ENCODE peak calls at places on chromosomes 2 and 18, in seven cellular contexts. Y, A, P, D, O, T and J are unnamed samples. For H3K9me3, the result is how much of the 10 kb centered on the place peaks cover.

GRCh38 chr2:136185991-136186771 is 68.2 kb upstream of the CXCR4 start:
- DNase-seq in Y (no peak), A (no peak), P (no peak), D (no peak), O (no peak), T (no peak), J (no peak)

GRCh38 chr2:70988151-70988550 is 6.5 kb downstream of the TEX261 start:
- DNase-seq in Y (no peak), A (no peak), P (no peak), D (no peak), O (peak), T (no peak), J (no peak)

GRCh38 chr18:6161549-6161948 is 253.2 kb downstream of the L3MBTL4 start:
- DNase-seq in Y (no peak), A (no peak), P (no peak), D (no peak), O (no peak), T (no peak), J (no peak)

GRCh38 chr2:120218181-120218580 is 5.0 kb downstream of the TMEM185B start:
- DNase-seq in Y (no peak), A (no peak), P (no peak), D (no peak), O (no peak), T (no peak), J (no peak)

GRCh38 chr2:226079186-226079585 is 679.7 kb downstream of the NYAP2 start:
- DNase-seq in Y (no peak), A (no peak), P (no peak), D (no peak), O (no peak), T (no peak), J (no peak)

GRCh38 chr2:206708286-206708685 is 9.9 kb downstream of the DYTN start:
- DNase-seq in Y (no peak), A (no peak), P (no peak), D (no peak), O (no peak), T (no peak), J (no peak)

GRCh38 chr2:220779918-220780317 is 792.2 kb downstream of the EPHA4 start:
- DNase-seq in Y (no peak), A (no peak), P (no peak), D (no peak), O (no peak), T (no peak), J (no peak)

GRCh38 chr2:188984126-188984525 is 10.0 kb downstream of the COL3A1 start:
- DNase-seq in Y (no peak), A (no peak), P (no peak), D (no peak), O (no peak), T (no peak), J (no peak)

GRCh38 chr18:42114310-42114943 is 159.4 kb downstream of the PIK3C3 start:
- DNase-seq in Y (peak), A (peak), P (peak), D (peak), O (peak), T (peak), J (peak)

GRCh38 chr2:147125145-147125544 is 719.7 kb upstream of the ACVR2A start:
- DNase-seq in Y (no peak), A (no peak), P (no peak), D (no peak), O (no peak), T (no peak), J (no peak)

GRCh38 chr2:197309369-197310231 is 980 bp downstream of the ANKRD44 start:
- DNase-seq in Y (no peak), A (no peak), P (no peak), D (peak), O (no peak), T (no peak), J (no peak)

GRCh38 chr2:158099716-158100115 is 2.0 kb upstream of the UPP2 start:
- DNase-seq in Y (no peak), A (peak), P (no peak), D (no peak), O (no peak), T (no peak), J (no peak)

GRCh38 chr2:26251893-26252292 is 7.2 kb downstream of the HADHB start:
- DNase-seq in Y (no peak), A (no peak), P (no peak), D (no peak), O (no peak), T (no peak), J (no peak)

GRCh38 chr2:60958361-60958760 is 59.2 kb upstream of the PEX13 start:
- DNase-seq in Y (no peak), A (no peak), P (no peak), D (no peak), O (no peak), T (no peak), J (no peak)

GRCh38 chr2:95029898-95030341 is 4.4 kb downstream of the MAL start:
- DNase-seq in Y (no peak), A (no peak), P (no peak), D (no peak), O (no peak), T (no peak), J (no peak)

GRCh38 chr2:240586919-240587800 is 626 bp downstream of the CAPN10 start:
- DNase-seq in Y (no peak), A (peak), P (no peak), D (peak), O (no peak), T (no peak), J (no peak)

GRCh38 chr2:113337809-113338208 is 59.1 kb upstream of the PAX8 start:
- DNase-seq in Y (no peak), A (no peak), P (no peak), D (no peak), O (no peak), T (no peak), J (no peak)

GRCh38 chr2:174753038-174753633 is 11.1 kb downstream of the CHRNA1 start:
- DNase-seq in Y (no peak), A (no peak), P (no peak), D (no peak), O (no peak), T (peak), J (no peak)

GRCh38 chr18:57586243-57587049 is at the start of gene FECH:
- DNase-seq in Y (no peak), A (peak), P (no peak), D (peak), O (peak), T (no peak), J (peak)

GRCh38 chr2:172364261-172364660 is 63.1 kb upstream of the ITGA6 start:
- DNase-seq in Y (no peak), A (no peak), P (no peak), D (no peak), O (no peak), T (no peak), J (no peak)

GRCh38 chr18:39911716-39912115 is 2043.3 kb upstream of the PIK3C3 start:
- DNase-seq in Y (no peak), A (no peak), P (no peak), D (no peak), O (no peak), T (no peak), J (no peak)

GRCh38 chr18:46156124-46156745 is 52.0 kb downstream of the HAUS1 start:
- DNase-seq in Y (no peak), A (no peak), P (no peak), D (no peak), O (no peak), T (no peak), J (no peak)

GRCh38 chr2:144583741-144584453 is 64.0 kb upstream of the ZEB2 start:
- DNase-seq in Y (no peak), A (no peak), P (no peak), D (no peak), O (no peak), T (no peak), J (no peak)

GRCh38 chr2:89811295-89811694 is 1119.8 kb downstream of the RPIA start:
- DNase-seq in Y (no peak), A (no peak), P (no peak), D (no peak), O (no peak), T (no peak), J (no peak)
- H3K9me3 ChIP-seq in Y (under half), A (under half), P (under half), D (under half), O (under half), T (under half), J (half or more)

GRCh38 chr2:127638361-127639110 is 7.4 kb upstream of the GPR17 start:
- DNase-seq in Y (no peak), A (no peak), P (peak), D (no peak), O (peak), T (no peak), J (no peak)
- TF ChIP-seq SIN3A in Y (no peak), A (no peak), P (no peak), D (no peak), O (no peak), T (no peak), J (no peak)

GRCh38 chr18:78494686-78495085 is 484.9 kb upstream of the SALL3 start:
- DNase-seq in Y (no peak), A (no peak), P (no peak), D (no peak), O (no peak), T (no peak), J (no peak)

GRCh38 chr18:78499586-78499985 is 480.0 kb upstream of the SALL3 start:
- DNase-seq in Y (no peak), A (no peak), P (no peak), D (no peak), O (no peak), T (no peak), J (no peak)

GRCh38 chr18:78496095-78496494 is 483.5 kb upstream of the SALL3 start:
- DNase-seq in Y (no peak), A (no peak), P (no peak), D (no peak), O (no peak), T (no peak), J (no peak)

GRCh38 chr18:78495550-78495949 is 484.1 kb upstream of the SALL3 start:
- DNase-seq in Y (no peak), A (no peak), P (no peak), D (no peak), O (no peak), T (no peak), J (no peak)

DNA sequence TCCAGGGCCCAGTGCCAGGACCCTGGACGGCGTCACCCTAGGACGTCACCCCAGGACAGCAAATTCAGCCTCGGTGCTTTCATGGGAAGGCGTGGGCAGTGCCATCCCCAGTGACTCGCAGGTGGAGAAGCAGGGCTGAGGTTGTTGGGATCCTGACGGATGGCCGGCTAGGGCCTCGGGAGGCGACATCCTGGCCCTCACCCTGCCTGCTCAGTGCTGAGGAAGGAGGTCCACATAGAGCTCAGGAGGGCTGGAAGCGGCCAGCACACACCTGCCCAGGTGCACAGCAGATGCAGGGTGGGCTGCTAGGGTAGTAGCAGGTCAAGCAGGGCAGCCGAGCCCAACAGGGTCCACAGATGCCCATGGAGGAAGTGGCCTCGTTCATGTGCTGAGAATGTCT is 482.0 kb upstream of the SALL3 start:
- DNase-seq in Y (no peak), A (no peak), P (no peak), D (no peak), O (no peak), T (no peak), J (no peak)
- H3K9me3 ChIP-seq in Y (under half), A (under half), P (under half), D (under half), O (under half), T (under half), J (under half)

DNA sequence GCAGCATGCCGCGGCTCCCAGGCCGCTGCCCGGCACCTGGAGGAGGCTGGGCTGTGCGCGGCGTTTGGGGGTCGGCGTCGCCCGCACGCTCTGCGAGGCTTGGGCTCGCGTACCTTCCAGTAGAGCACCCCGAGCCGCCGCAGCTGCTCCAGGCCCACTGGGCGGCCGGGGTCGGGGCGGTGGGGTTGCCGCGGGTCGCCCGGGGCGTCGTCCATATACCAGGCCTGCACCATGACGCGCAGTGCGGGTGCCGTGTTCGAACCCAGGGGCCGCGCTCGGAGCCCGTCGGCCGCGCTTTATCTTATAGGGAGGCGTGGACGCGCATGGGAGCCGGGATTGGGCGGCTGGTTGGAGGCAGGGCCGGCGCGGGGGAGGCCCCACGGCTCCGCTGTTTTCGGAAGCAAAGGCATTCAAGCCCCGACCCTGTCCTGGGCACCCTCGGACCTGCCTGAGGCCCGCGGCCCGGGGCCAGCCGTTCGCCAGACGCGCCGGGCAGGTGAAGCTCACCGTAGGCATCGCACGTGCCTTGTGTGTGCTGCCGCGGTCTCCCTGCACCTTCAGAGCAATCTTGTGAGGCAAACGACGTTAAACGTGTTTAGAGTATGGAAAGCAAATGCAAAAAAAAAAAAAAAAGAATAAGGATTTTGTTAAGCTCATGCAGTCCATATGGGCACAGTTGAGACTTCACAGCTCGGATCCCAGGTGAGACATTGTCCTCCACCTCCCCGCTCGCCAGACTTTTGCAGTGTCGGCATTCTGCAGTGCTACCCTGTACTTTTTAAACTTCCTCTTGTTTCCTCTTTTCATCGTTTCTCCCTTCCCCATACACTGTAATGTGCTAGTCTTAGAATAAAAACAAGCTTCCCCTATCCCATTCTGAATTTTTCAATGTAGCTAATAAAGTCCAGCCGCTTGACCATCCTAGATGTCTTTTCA is at the start of gene ADI1:
- DNase-seq in Y (no peak), A (peak), P (peak), D (peak), O (peak), T (peak), J (peak)
- TF ChIP-seq SIN3A in Y (peak), A (peak), P (peak), D (no peak), O (no peak), T (peak), J (no peak)

GRCh38 chr18:77116201-77117080 is 16.1 kb downstream of the MBP start:
- DNase-seq in Y (no peak), A (no peak), P (no peak), D (no peak), O (no peak), T (no peak), J (no peak)
- H3K9me3 ChIP-seq in Y (under half), A (under half), P (under half), D (under half), O (under half), T (under half), J (under half)